ENCODE peak calls at places on chromosome 5, in six cellular contexts. One of them, this sample, is unnamed.

GRCh38 chr5:54323462-54323861 is 13.1 kb upstream of the ARL15 start:
- DNase-seq in fibroblast of pulmonary artery: no peak
- DNase-seq in neural progenitor cell: no peak
- DNase-seq in left ventricle myocardium inferior: no peak
- DNase-seq in endothelial cell: no peak
- DNase-seq in foreskin fibroblast: no peak
- DNase-seq in this sample: no peak

GRCh38 chr5:9852686-9853085 is 222.5 kb upstream of the TAS2R1 start:
- DNase-seq in fibroblast of pulmonary artery: no peak
- DNase-seq in neural progenitor cell: no peak
- DNase-seq in left ventricle myocardium inferior: no peak
- DNase-seq in endothelial cell: no peak
- DNase-seq in foreskin fibroblast: peak; percentile 53
- DNase-seq in this sample: no peak

GRCh38 chr5:174045470-174046025 is at the start of gene NSG2:
- DNase-seq in fibroblast of pulmonary artery: peak; percentile 88
- DNase-seq in neural progenitor cell: peak; percentile 98
- DNase-seq in left ventricle myocardium inferior: peak; percentile 79
- DNase-seq in endothelial cell: peak; percentile 93
- DNase-seq in foreskin fibroblast: peak; percentile 30
- DNase-seq in this sample: no peak

GRCh38 chr5:16095612-16096011 is 84.0 kb downstream of the MARCHF11 start:
- DNase-seq in fibroblast of pulmonary artery: no peak
- DNase-seq in neural progenitor cell: no peak
- DNase-seq in left ventricle myocardium inferior: no peak
- DNase-seq in endothelial cell: no peak
- DNase-seq in foreskin fibroblast: no peak
- DNase-seq in this sample: no peak

GRCh38 chr5:96516631-96517071 is 83.6 kb upstream of the PCSK1 start:
- DNase-seq in fibroblast of pulmonary artery: peak; percentile 66
- DNase-seq in neural progenitor cell: no peak
- DNase-seq in left ventricle myocardium inferior: no peak
- DNase-seq in endothelial cell: no peak
- DNase-seq in foreskin fibroblast: no peak
- DNase-seq in this sample: no peak

GRCh38 chr5:10457682-10458574 is 16.2 kb downstream of the ROPN1L start:
- DNase-seq in fibroblast of pulmonary artery: peak; percentile 42
- DNase-seq in neural progenitor cell: peak; percentile 49
- DNase-seq in left ventricle myocardium inferior: peak; percentile 34
- DNase-seq in endothelial cell: peak; percentile 50
- DNase-seq in foreskin fibroblast: no peak
- DNase-seq in this sample: no peak

GRCh38 chr5:43536972-43537371 is 19.9 kb downstream of the PAIP1 start:
- DNase-seq in fibroblast of pulmonary artery: no peak
- DNase-seq in neural progenitor cell: no peak
- DNase-seq in left ventricle myocardium inferior: no peak
- DNase-seq in endothelial cell: no peak
- DNase-seq in foreskin fibroblast: no peak
- DNase-seq in this sample: no peak

GRCh38 chr5:3305432-3305831 is 290.2 kb upstream of the IRX1 start:
- DNase-seq in fibroblast of pulmonary artery: no peak
- DNase-seq in neural progenitor cell: no peak
- DNase-seq in left ventricle myocardium inferior: no peak
- DNase-seq in endothelial cell: no peak
- DNase-seq in foreskin fibroblast: no peak
- DNase-seq in this sample: no peak

DNA sequence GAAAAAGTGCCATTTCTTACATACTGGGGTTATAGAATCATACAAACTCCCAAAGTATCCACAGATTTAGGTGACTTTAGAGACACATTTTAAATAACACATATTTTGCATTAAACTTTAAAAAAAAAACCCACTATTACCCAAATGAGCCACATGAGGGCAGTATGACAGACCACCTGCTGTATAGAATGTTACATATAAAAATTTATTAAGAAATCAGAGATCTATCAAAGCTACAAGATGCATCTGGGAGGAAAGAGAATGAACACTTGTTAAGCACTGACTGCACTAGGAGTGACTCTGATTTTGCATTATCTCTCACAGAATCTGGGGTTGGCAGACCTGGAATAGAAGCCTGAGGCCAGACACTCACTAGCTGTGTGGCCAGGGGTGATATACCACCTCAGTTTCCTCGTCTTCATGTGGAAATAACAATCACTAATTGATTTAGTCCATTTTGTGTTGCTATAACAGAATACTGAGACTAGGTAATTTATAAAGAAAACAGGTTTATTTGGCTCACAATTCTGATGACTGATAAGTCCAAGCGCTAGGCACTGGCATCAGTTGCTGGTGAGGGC is 98.4 kb downstream of the ARSB start:
- DNase-seq in fibroblast of pulmonary artery: peak; percentile 44
- DNase-seq in neural progenitor cell: no peak
- DNase-seq in left ventricle myocardium inferior: no peak
- DNase-seq in endothelial cell: no peak
- DNase-seq in foreskin fibroblast: no peak
- DNase-seq in this sample: no peak
- TF ChIP-seq CTCF in fibroblast of pulmonary artery: peak; percentile 71
- TF ChIP-seq CTCF in neural progenitor cell: peak; percentile 62
- TF ChIP-seq CTCF in left ventricle myocardium inferior: peak; percentile 68
- TF ChIP-seq CTCF in endothelial cell: peak; percentile 88
- TF ChIP-seq CTCF in foreskin fibroblast: peak; percentile 65
- TF ChIP-seq CTCF in this sample: peak; percentile 56

DNA sequence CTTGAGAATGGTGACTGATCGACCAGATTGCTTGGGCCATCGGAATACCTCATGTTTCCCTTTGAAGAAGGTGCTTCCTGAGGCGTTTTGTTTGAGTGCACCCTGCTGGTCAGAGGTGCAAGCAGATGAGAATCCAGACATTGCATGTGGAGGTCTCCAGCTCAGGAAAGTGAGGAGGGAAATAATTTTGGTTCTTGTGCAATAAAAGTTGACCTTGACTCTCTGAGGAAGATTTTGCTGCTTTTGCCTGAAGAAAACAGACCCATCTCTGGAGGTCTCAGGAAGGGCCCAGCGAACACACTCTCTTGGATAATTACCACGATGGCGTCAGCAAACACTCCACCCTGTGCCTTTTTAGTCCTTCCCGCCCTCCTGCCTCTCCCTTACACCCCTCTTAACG is 69.7 kb downstream of the GRAMD2B start:
- DNase-seq in fibroblast of pulmonary artery: peak; percentile 44
- DNase-seq in neural progenitor cell: no peak
- DNase-seq in left ventricle myocardium inferior: no peak
- DNase-seq in endothelial cell: no peak
- DNase-seq in foreskin fibroblast: no peak
- DNase-seq in this sample: no peak
- TF ChIP-seq CTCF in fibroblast of pulmonary artery: peak; percentile 47
- TF ChIP-seq CTCF in neural progenitor cell: peak; percentile 22
- TF ChIP-seq CTCF in left ventricle myocardium inferior: peak; percentile 54
- TF ChIP-seq CTCF in endothelial cell: no peak
- TF ChIP-seq CTCF in foreskin fibroblast: no peak
- TF ChIP-seq CTCF in this sample: peak; percentile 11

GRCh38 chr5:40619406-40619805 is 60.3 kb upstream of the PTGER4 start:
- DNase-seq in fibroblast of pulmonary artery: no peak
- DNase-seq in neural progenitor cell: no peak
- DNase-seq in left ventricle myocardium inferior: no peak
- DNase-seq in endothelial cell: no peak
- DNase-seq in foreskin fibroblast: no peak
- DNase-seq in this sample: no peak

GRCh38 chr5:40614923-40615585 is 64.7 kb upstream of the PTGER4 start:
- DNase-seq in fibroblast of pulmonary artery: no peak
- DNase-seq in neural progenitor cell: no peak
- DNase-seq in left ventricle myocardium inferior: no peak
- DNase-seq in endothelial cell: no peak
- DNase-seq in foreskin fibroblast: no peak
- DNase-seq in this sample: no peak

GRCh38 chr5:40615586-40616193 is 64.0 kb upstream of the PTGER4 start:
- DNase-seq in fibroblast of pulmonary artery: peak; percentile 28
- DNase-seq in neural progenitor cell: no peak
- DNase-seq in left ventricle myocardium inferior: no peak
- DNase-seq in endothelial cell: no peak
- DNase-seq in foreskin fibroblast: no peak
- DNase-seq in this sample: no peak

GRCh38 chr5:40618926-40619325 is 60.8 kb upstream of the PTGER4 start:
- DNase-seq in fibroblast of pulmonary artery: no peak
- DNase-seq in neural progenitor cell: no peak
- DNase-seq in left ventricle myocardium inferior: no peak
- DNase-seq in endothelial cell: no peak
- DNase-seq in foreskin fibroblast: no peak
- DNase-seq in this sample: no peak

DNA sequence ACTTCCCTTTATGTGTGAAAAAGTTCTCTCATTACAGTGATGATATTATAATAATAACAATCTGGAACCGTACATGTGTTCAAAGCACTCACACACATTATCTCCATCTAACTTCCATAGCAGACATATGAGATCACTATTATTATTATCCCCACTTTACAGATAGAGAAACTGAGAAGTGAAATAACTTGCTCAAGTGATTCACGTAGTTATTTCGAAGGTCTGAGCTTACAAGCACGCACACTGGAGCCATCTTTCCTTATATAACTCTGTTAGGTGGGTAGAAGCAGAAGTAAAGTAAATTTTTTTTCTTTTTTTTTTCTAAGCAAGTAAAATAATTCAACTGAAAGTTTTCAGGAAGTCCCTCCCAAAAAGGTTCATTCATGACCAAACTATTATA is 62.9 kb upstream of the PTGER4 start:
- DNase-seq in fibroblast of pulmonary artery: no peak
- DNase-seq in neural progenitor cell: no peak
- DNase-seq in left ventricle myocardium inferior: no peak
- DNase-seq in endothelial cell: no peak
- DNase-seq in foreskin fibroblast: no peak
- DNase-seq in this sample: no peak
- TF ChIP-seq CTCF in fibroblast of pulmonary artery: no peak
- TF ChIP-seq CTCF in neural progenitor cell: no peak
- TF ChIP-seq CTCF in left ventricle myocardium inferior: no peak
- TF ChIP-seq CTCF in endothelial cell: no peak
- TF ChIP-seq CTCF in foreskin fibroblast: no peak
- TF ChIP-seq CTCF in this sample: no peak

GRCh38 chr5:172370648-172371248 is 83.6 kb downstream of the SH3PXD2B start:
- DNase-seq in fibroblast of pulmonary artery: peak; percentile 77
- DNase-seq in neural progenitor cell: peak; percentile 56
- DNase-seq in left ventricle myocardium inferior: no peak
- DNase-seq in endothelial cell: peak; percentile 23
- DNase-seq in foreskin fibroblast: peak; percentile 44
- DNase-seq in this sample: no peak
- TF ChIP-seq CTCF in fibroblast of pulmonary artery: peak; percentile 73
- TF ChIP-seq CTCF in neural progenitor cell: peak; percentile 66
- TF ChIP-seq CTCF in left ventricle myocardium inferior: peak; percentile 59
- TF ChIP-seq CTCF in endothelial cell: peak; percentile 91
- TF ChIP-seq CTCF in foreskin fibroblast: peak; percentile 56
- TF ChIP-seq CTCF in this sample: peak; percentile 56

GRCh38 chr5:56818409-56819026 is 3.2 kb downstream of the MAP3K1 start:
- DNase-seq in fibroblast of pulmonary artery: peak; percentile 61
- DNase-seq in neural progenitor cell: no peak
- DNase-seq in left ventricle myocardium inferior: no peak
- DNase-seq in endothelial cell: no peak
- DNase-seq in foreskin fibroblast: no peak
- DNase-seq in this sample: no peak
- TF ChIP-seq CTCF in fibroblast of pulmonary artery: peak; percentile 50
- TF ChIP-seq CTCF in neural progenitor cell: peak; percentile 39
- TF ChIP-seq CTCF in left ventricle myocardium inferior: no peak
- TF ChIP-seq CTCF in endothelial cell: no peak
- TF ChIP-seq CTCF in foreskin fibroblast: peak; percentile 8
- TF ChIP-seq CTCF in this sample: no peak

GRCh38 chr5:72314571-72315172 is 5.4 kb downstream of the MRPS27 start:
- DNase-seq in fibroblast of pulmonary artery: peak; percentile 87
- DNase-seq in neural progenitor cell: no peak
- DNase-seq in left ventricle myocardium inferior: no peak
- DNase-seq in endothelial cell: no peak
- DNase-seq in foreskin fibroblast: no peak
- DNase-seq in this sample: no peak
- TF ChIP-seq CTCF in fibroblast of pulmonary artery: peak; percentile 36
- TF ChIP-seq CTCF in neural progenitor cell: peak; percentile 11
- TF ChIP-seq CTCF in left ventricle myocardium inferior: peak; percentile 49
- TF ChIP-seq CTCF in endothelial cell: no peak
- TF ChIP-seq CTCF in foreskin fibroblast: peak; percentile 4
- TF ChIP-seq CTCF in this sample: no peak

DNA sequence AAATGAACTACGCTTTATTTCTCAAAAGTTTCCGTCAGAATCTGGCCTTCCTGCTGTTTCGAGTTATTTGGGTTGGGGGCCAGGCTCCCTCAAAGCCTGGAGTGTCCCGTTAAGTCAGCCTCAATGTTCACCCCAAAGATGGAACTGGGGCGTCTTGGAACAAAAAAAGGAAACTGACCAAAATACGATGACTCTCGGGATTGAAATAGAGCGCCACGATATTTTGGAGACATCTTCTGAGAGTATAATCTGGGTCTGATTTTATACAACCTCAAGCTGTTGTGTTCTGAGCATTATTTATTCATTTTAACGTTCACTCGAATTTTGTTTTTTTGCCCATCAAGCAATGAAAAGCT is 28.1 kb downstream of the TLX3 start:
- DNase-seq in fibroblast of pulmonary artery: no peak
- DNase-seq in neural progenitor cell: no peak
- DNase-seq in left ventricle myocardium inferior: no peak
- DNase-seq in endothelial cell: no peak
- DNase-seq in foreskin fibroblast: no peak
- DNase-seq in this sample: no peak
- TF ChIP-seq CTCF in fibroblast of pulmonary artery: no peak
- TF ChIP-seq CTCF in neural progenitor cell: no peak
- TF ChIP-seq CTCF in left ventricle myocardium inferior: no peak
- TF ChIP-seq CTCF in endothelial cell: no peak
- TF ChIP-seq CTCF in foreskin fibroblast: no peak
- TF ChIP-seq CTCF in this sample: no peak

This sample was measured in tibial artery.